ENCODE peak calls at places on chromosomes 11 and 22, in seven cellular contexts. R is HCT116, V is gastrocnemius medialis, S is WERI-Rb-1, H is SK-N-SH, D is fibroblast of lung, C is neural progenitor cell. M is an unnamed sample.

GRCh38 chr11:126318642-126319373 is 14.9 kb downstream of the DCPS start:
- DNase-seq in D (peak), C (no peak), H (peak), R (no peak), S (peak), V (no peak), M (no peak)

GRCh38 chr11:9203715-9204311 is 61.3 kb downstream of the DENND5A start:
- DNase-seq in R (no peak), V (no peak), H (peak), S (peak), C (peak), D (no peak), M (no peak)

GRCh38 chr11:35683728-35684339 is 21.3 kb downstream of the TRIM44 start:
- DNase-seq in D (no peak), S (no peak), C (no peak), V (no peak), H (no peak), R (no peak), M (no peak)

GRCh38 chr11:106091480-106092123 is 14.1 kb downstream of the AASDHPPT start:
- DNase-seq in R (no peak), S (no peak), D (peak), V (no peak), C (no peak), H (no peak), M (no peak)

GRCh38 chr22:26428515-26429457 is at the start of gene ASPHD2:
- DNase-seq in V (no peak), S (peak), H (peak), D (peak), C (peak), R (no peak), M (no peak)

GRCh38 chr11:33895752-33896137 is 3.9 kb upstream of the LMO2 start:
- DNase-seq in H (no peak), S (peak), D (no peak), C (peak), R (no peak), V (no peak), M (no peak)

GRCh38 chr22:38927033-38927789 is 30.2 kb upstream of the APOBEC3A start:
- DNase-seq in H (peak), C (peak), S (peak), D (peak), V (peak), R (peak), M (no peak)

GRCh38 chr11:84648413-84648812 is 978.7 kb downstream of the DLG2 start:
- DNase-seq in R (no peak), V (no peak), D (no peak), C (peak), H (no peak), S (no peak), M (no peak)

GRCh38 chr11:16862733-16863132 is 124.3 kb downstream of the C11orf58 start:
- DNase-seq in C (no peak), R (no peak), H (peak), V (no peak), S (no peak), D (no peak), M (no peak)

GRCh38 chr11:72781313-72782080 is 12.3 kb downstream of the STARD10 start:
- DNase-seq in C (peak), S (peak), H (peak), R (no peak), D (no peak), V (no peak), M (no peak)

GRCh38 chr22:42990131-42990838 is 24.7 kb downstream of the PACSIN2 start:
- DNase-seq in D (peak), R (no peak), S (peak), C (peak), V (peak), H (no peak), M (no peak)

GRCh38 chr11:132604446-132604845 is 927.9 kb downstream of the OPCML start:
- DNase-seq in H (no peak), D (peak), R (no peak), S (no peak), V (no peak), C (no peak), M (no peak)

GRCh38 chr11:19546325-19546724 is 166.3 kb upstream of the NAV2 start:
- DNase-seq in D (no peak), S (no peak), C (peak), H (no peak), V (no peak), R (no peak), M (no peak)

GRCh38 chr11:125886997-125887372 is 483 bp upstream of the HYLS1 start:
- DNase-seq in R (no peak), C (no peak), H (no peak), D (peak), S (no peak), V (no peak), M (no peak)

GRCh38 chr11:71363721-71364120 is 84.5 kb downstream of the DHCR7 start:
- DNase-seq in C (no peak), S (no peak), D (no peak), R (no peak), H (no peak), V (no peak), M (no peak)

GRCh38 chr22:20656516-20656901 is 117.4 kb upstream of the SERPIND1 start:
- DNase-seq in C (no peak), H (no peak), R (no peak), V (no peak), D (no peak), S (no peak), M (no peak)

GRCh38 chr11:16184588-16184987 is 171.8 kb downstream of the SOX6 start:
- DNase-seq in R (no peak), S (no peak), C (no peak), D (peak), V (peak), H (no peak), M (peak)

GRCh38 chr11:126231725-126232459 is 20.3 kb downstream of the FAM118B start:
- DNase-seq in H (no peak), V (no peak), S (no peak), D (peak), C (no peak), R (no peak), M (peak)

GRCh38 chr11:101390539-101390938 is 193.3 kb downstream of the TRPC6 start:
- DNase-seq in H (no peak), S (no peak), R (peak), D (no peak), C (no peak), V (no peak), M (no peak)

GRCh38 chr11:28318861-28319260 is 210.7 kb downstream of the METTL15 start:
- DNase-seq in C (peak), H (no peak), D (no peak), R (no peak), V (no peak), S (no peak), M (no peak)

GRCh38 chr22:41620646-41621098 is at the start of gene DESI1:
- DNase-seq in S (no peak), D (peak), C (no peak), H (no peak), V (peak), R (no peak), M (no peak)

GRCh38 chr11:29448246-29448877 is 568.5 kb downstream of the KCNA4 start:
- DNase-seq in C (peak), R (peak), V (no peak), D (peak), H (no peak), S (peak), M (no peak)

GRCh38 chr11:66857234-66857926 is 516 bp downstream of the LRFN4 start:
- DNase-seq in S (no peak), C (peak), R (no peak), D (peak), H (peak), V (no peak), M (no peak)

GRCh38 chr11:66859686-66860448 is 3.0 kb downstream of the LRFN4 start:
- DNase-seq in S (no peak), D (no peak), R (no peak), V (no peak), C (no peak), H (no peak), M (no peak)

GRCh38 chr11:66858939-66859685 is 2.2 kb downstream of the LRFN4 start:
- DNase-seq in D (no peak), V (no peak), S (no peak), C (no peak), R (no peak), H (no peak), M (no peak)

GRCh38 chr11:66857927-66858185 is 992 bp downstream of the LRFN4 start:
- DNase-seq in C (no peak), R (no peak), D (no peak), S (no peak), V (no peak), H (no peak), M (no peak)

GRCh38 chr11:66858186-66858938 is 1.5 kb downstream of the LRFN4 start:
- DNase-seq in V (no peak), D (no peak), S (no peak), H (no peak), R (no peak), C (no peak), M (no peak)
- H3K4me3 ChIP-seq in V (no peak), D (no peak), S (no peak), H (no peak), R (peak), C (no peak), M (no peak)

GRCh38 chr22:37818397-37819099 is 4.6 kb upstream of the GALR3 start:
- DNase-seq in H (no peak), D (peak), V (no peak), S (peak), R (no peak), C (peak), M (no peak)
- TF ChIP-seq CTCF in H (no peak), D (peak), V (no peak), S (peak), R (no peak), C (peak), M (no peak)

DNA sequence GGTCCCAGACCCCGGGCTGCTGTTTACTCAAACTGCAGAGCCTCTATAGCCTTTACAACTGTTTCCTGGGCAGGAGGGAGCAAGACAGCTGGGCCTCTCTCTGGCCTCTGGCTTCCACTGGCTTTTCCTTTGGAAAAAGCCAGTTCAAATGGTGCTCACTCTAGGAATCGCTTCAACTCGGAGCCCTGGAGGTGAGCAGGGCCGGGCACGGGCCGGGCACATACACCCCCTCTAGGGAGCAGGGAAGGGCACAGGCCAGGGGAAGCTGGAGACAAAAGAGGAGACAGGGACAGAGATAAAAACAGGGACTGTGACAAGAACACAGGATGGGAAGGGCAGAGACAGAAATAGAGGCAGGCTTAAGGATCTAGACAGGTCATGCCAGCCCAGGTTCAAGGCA is 839 bp downstream of the IRAG1 start:
- DNase-seq in V (no peak), H (peak), R (no peak), D (no peak), S (no peak), C (no peak), M (no peak)
- H3K4me3 ChIP-seq in V (peak), H (no peak), R (no peak), D (peak), S (no peak), C (no peak), M (no peak)

GRCh38 chr11:13114566-13115465 is 105.7 kb downstream of the RASSF10 start:
- DNase-seq in V (no peak), D (no peak), S (peak), C (peak), H (peak), R (no peak), M (no peak)
- TF ChIP-seq CTCF in V (no peak), D (no peak), S (peak), C (peak), H (no peak), R (peak), M (peak)

GRCh38 chr11:2137202-2138071 is 1.8 kb downstream of the IGF2 start:
- DNase-seq in R (peak), S (peak), H (peak), V (peak), C (peak), D (peak), M (no peak)
- H3K4me3 ChIP-seq in R (peak), S (no peak), H (peak), V (peak), C (peak), D (no peak), M (no peak)

GRCh38 chr11:68890490-68891231 is 13.0 kb downstream of the MRPL21 start:
- DNase-seq in D (peak), H (peak), S (no peak), R (no peak), C (no peak), V (peak), M (no peak)

GRCh38 chr11:68891356-68891948 is 12.2 kb downstream of the MRPL21 start:
- DNase-seq in R (no peak), H (no peak), D (no peak), C (no peak), V (no peak), S (no peak), M (no peak)

GRCh38 chr11:68893282-68893681 is 10.3 kb downstream of the MRPL21 start:
- DNase-seq in C (no peak), V (no peak), D (no peak), S (no peak), H (no peak), R (no peak), M (no peak)

GRCh38 chr11:68892576-68892975 is 11.1 kb downstream of the MRPL21 start:
- DNase-seq in R (no peak), S (no peak), H (no peak), C (no peak), D (no peak), V (no peak), M (no peak)

DNA sequence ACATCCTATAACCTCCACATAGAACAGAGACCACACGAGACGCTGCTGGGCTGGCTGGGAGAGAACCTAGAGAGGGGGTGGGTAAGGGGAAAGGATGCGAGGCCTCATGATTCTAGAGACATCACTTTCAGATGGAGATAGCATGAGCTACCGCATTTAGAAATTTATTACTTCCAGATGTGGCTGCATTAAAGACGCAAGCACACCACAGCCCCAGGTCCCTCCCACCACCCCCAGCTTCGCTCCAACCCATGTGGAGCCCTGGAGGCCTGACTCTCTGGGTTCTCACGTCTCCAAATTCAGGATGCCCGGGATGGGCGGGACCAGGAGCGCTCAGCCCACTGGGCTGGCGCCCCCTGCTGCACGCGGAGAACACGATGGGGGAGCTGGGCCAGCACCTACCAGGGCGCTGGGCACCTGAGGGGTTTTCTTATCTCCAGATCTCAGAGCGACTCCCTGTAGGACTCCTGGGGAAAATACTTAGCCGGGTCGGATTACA is 13.6 kb downstream of the MRPL21 start:
- DNase-seq in V (no peak), R (no peak), C (peak), S (peak), D (peak), H (peak), M (no peak)
- TF ChIP-seq CTCF in V (peak), R (peak), C (peak), S (peak), D (peak), H (peak), M (peak)